ENCODE peak calls at places on chromosomes 13 and 19, in five cellular contexts. Y is ELF-1, Z is GM04503, H is M059J, V is RWPE1. F is an unnamed sample.

GRCh38 chr19:1466461-1467227 is 12.4 kb downstream of the C19orf25 start:
- DNase-seq in Z (no peak), Y (no peak), H (no peak), V (no peak), F (no peak)

GRCh38 chr13:32045963-32046785 is 14.6 kb downstream of the FRY start:
- DNase-seq in V (no peak), Z (no peak), H (peak), Y (no peak), F (no peak)

GRCh38 chr13:106139407-106139806 is 396.1 kb downstream of the EFNB2 start:
- DNase-seq in H (no peak), Z (no peak), V (peak), Y (no peak), F (no peak)

GRCh38 chr19:46515879-46516350 is 20.2 kb upstream of the PNMA8B start:
- DNase-seq in V (peak), Y (no peak), H (peak), Z (no peak), F (no peak)

GRCh38 chr19:12293771-12294307 is 844 bp downstream of the ZNF44 start:
- DNase-seq in H (peak), V (peak), Y (peak), Z (peak), F (no peak)

GRCh38 chr13:48000559-48001126 is 430 bp downstream of the SUCLA2 start:
- DNase-seq in H (peak), Z (no peak), Y (no peak), V (peak), F (no peak)

GRCh38 chr13:85549819-85550218 is 249.4 kb downstream of the SLITRK6 start:
- DNase-seq in Z (no peak), Y (peak), H (no peak), V (no peak), F (no peak)

GRCh38 chr13:44437356-44438233 is 64.0 kb downstream of the SERP2 start:
- DNase-seq in Z (no peak), H (peak), V (no peak), Y (no peak), F (no peak)

GRCh38 chr19:3668331-3669133 is 31.7 kb downstream of the PIP5K1C start:
- DNase-seq in Z (no peak), Y (no peak), V (no peak), H (no peak), F (peak)

GRCh38 chr19:40928859-40929258 is 46.8 kb upstream of the CYP2A7 start:
- DNase-seq in Y (no peak), V (no peak), H (no peak), Z (no peak), F (no peak)

GRCh38 chr13:40446365-40446764 is 220.1 kb downstream of the FOXO1 start:
- DNase-seq in Y (no peak), V (no peak), H (peak), Z (no peak), F (no peak)

F was measured in skeletal muscle cell.